ENCODE peak calls at places on chromosomes 5 and 9, in seven cellular contexts. One of them, this sample, is unnamed.
A peak's percentile ranks its signal among the peaks of the same experiment; 100 is the strongest.

GRCh38 chr5:72178910-72179815 is 71.9 kb downstream of the MAP1B start:
- DNase-seq in H54: peak; percentile 87
- DNase-seq in ovary: peak; percentile 80
- DNase-seq in breast epithelium: peak; percentile 70
- DNase-seq in HCT116: peak; percentile 28
- DNase-seq in HepG2: no peak
- DNase-seq in IMR-90: peak; percentile 91
- DNase-seq in this sample: no peak

GRCh38 chr5:66742083-66742895 is 146.1 kb downstream of the MAST4 start:
- DNase-seq in HCT116: peak; percentile 21
- DNase-seq in breast epithelium: no peak
- DNase-seq in IMR-90: no peak
- DNase-seq in H54: no peak
- DNase-seq in HepG2: peak; percentile 33
- DNase-seq in ovary: peak; percentile 61
- DNase-seq in this sample: no peak

GRCh38 chr9:4666042-4666699 is at the start of gene SPATA6L:
- DNase-seq in H54: peak; percentile 38
- DNase-seq in HepG2: peak; percentile 11
- DNase-seq in breast epithelium: peak; percentile 77
- DNase-seq in ovary: peak; percentile 81
- DNase-seq in IMR-90: peak; percentile 45
- DNase-seq in HCT116: no peak
- DNase-seq in this sample: no peak

GRCh38 chr9:18362901-18363685 is 110.9 kb upstream of the ADAMTSL1 start:
- DNase-seq in HCT116: no peak
- DNase-seq in H54: no peak
- DNase-seq in HepG2: no peak
- DNase-seq in ovary: no peak
- DNase-seq in breast epithelium: no peak
- DNase-seq in IMR-90: peak; percentile 74
- DNase-seq in this sample: peak; percentile 2

GRCh38 chr5:111478898-111479297 is 33.4 kb downstream of the STARD4 start:
- DNase-seq in breast epithelium: no peak
- DNase-seq in H54: no peak
- DNase-seq in HepG2: no peak
- DNase-seq in IMR-90: no peak
- DNase-seq in ovary: no peak
- DNase-seq in HCT116: no peak
- DNase-seq in this sample: no peak

GRCh38 chr5:73859696-73860095 is 233.7 kb downstream of the ARHGEF28 start:
- DNase-seq in ovary: no peak
- DNase-seq in breast epithelium: no peak
- DNase-seq in HepG2: no peak
- DNase-seq in H54: no peak
- DNase-seq in HCT116: no peak
- DNase-seq in IMR-90: no peak
- DNase-seq in this sample: no peak

GRCh38 chr5:14202462-14202861 is 59.3 kb downstream of the TRIO start:
- DNase-seq in ovary: no peak
- DNase-seq in HCT116: no peak
- DNase-seq in IMR-90: no peak
- DNase-seq in H54: no peak
- DNase-seq in HepG2: no peak
- DNase-seq in breast epithelium: no peak
- DNase-seq in this sample: no peak

GRCh38 chr9:81492710-81493447 is 196.5 kb downstream of the TLE1 start:
- DNase-seq in IMR-90: peak; percentile 100
- DNase-seq in breast epithelium: no peak
- DNase-seq in ovary: no peak
- DNase-seq in HCT116: no peak
- DNase-seq in HepG2: peak; percentile 8
- DNase-seq in H54: peak; percentile 72
- DNase-seq in this sample: no peak

GRCh38 chr5:71882826-71883744 is 164.0 kb downstream of the CARTPT start:
- DNase-seq in ovary: no peak
- DNase-seq in IMR-90: peak; percentile 28
- DNase-seq in breast epithelium: no peak
- DNase-seq in HepG2: no peak
- DNase-seq in H54: peak; percentile 19
- DNase-seq in HCT116: no peak
- DNase-seq in this sample: no peak

GRCh38 chr5:67576112-67576511 is 379.5 kb upstream of the CD180 start:
- DNase-seq in breast epithelium: no peak
- DNase-seq in H54: no peak
- DNase-seq in IMR-90: no peak
- DNase-seq in HCT116: no peak
- DNase-seq in ovary: no peak
- DNase-seq in HepG2: no peak
- DNase-seq in this sample: no peak

GRCh38 chr9:18726546-18726945 is 252.6 kb downstream of the ADAMTSL1 start:
- DNase-seq in H54: no peak
- DNase-seq in HCT116: no peak
- DNase-seq in breast epithelium: no peak
- DNase-seq in IMR-90: peak; percentile 64
- DNase-seq in HepG2: no peak
- DNase-seq in ovary: no peak
- DNase-seq in this sample: no peak

GRCh38 chr5:171494452-171495121 is 75.1 kb downstream of the FGF18 start:
- DNase-seq in HCT116: peak; percentile 52
- DNase-seq in IMR-90: peak; percentile 59
- DNase-seq in H54: peak; percentile 68
- DNase-seq in breast epithelium: no peak
- DNase-seq in HepG2: peak; percentile 28
- DNase-seq in ovary: peak; percentile 84
- DNase-seq in this sample: no peak

GRCh38 chr5:171495122-171495700 is 75.8 kb downstream of the FGF18 start:
- DNase-seq in H54: peak; percentile 52
- DNase-seq in ovary: no peak
- DNase-seq in HCT116: peak; percentile 28
- DNase-seq in breast epithelium: no peak
- DNase-seq in IMR-90: no peak
- DNase-seq in HepG2: no peak
- DNase-seq in this sample: no peak

GRCh38 chr5:171493646-171494393 is 74.4 kb downstream of the FGF18 start:
- DNase-seq in breast epithelium: no peak
- DNase-seq in IMR-90: no peak
- DNase-seq in HCT116: no peak
- DNase-seq in ovary: no peak
- DNase-seq in HepG2: no peak
- DNase-seq in H54: no peak
- DNase-seq in this sample: no peak

GRCh38 chr5:171496431-171496830 is 77.0 kb downstream of the FGF18 start:
- DNase-seq in HepG2: no peak
- DNase-seq in H54: no peak
- DNase-seq in breast epithelium: no peak
- DNase-seq in IMR-90: no peak
- DNase-seq in HCT116: no peak
- DNase-seq in ovary: no peak
- DNase-seq in this sample: no peak

DNA sequence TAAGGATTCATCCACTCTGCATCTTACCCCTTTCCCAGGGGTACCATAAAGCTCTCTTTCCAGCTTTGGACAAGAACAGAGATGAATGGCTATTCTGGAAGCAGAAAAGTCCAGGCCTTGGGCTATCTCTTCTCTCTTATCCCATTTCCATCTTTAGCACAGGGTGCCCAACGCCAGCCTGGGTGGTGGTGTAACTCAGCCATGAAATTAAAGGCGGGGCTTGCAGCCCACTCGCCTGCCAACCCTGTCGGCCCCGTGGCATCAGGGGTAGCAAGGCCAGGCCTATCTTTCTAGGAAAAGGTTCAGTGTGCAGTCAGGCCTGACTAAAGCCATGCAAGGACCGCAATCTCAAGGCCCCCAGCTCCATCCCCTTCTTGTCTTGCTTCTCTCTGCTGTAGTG is 78.7 kb downstream of the FGF18 start:
- DNase-seq in IMR-90: no peak
- DNase-seq in breast epithelium: no peak
- DNase-seq in HepG2: no peak
- DNase-seq in H54: no peak
- DNase-seq in HCT116: no peak
- DNase-seq in ovary: no peak
- DNase-seq in this sample: no peak
- TF ChIP-seq POLR2A in IMR-90: no peak
- TF ChIP-seq POLR2A in breast epithelium: no peak
- TF ChIP-seq POLR2A in HepG2: no peak
- TF ChIP-seq POLR2A in H54: no peak
- TF ChIP-seq POLR2A in HCT116: no peak
- TF ChIP-seq POLR2A in ovary: no peak
- TF ChIP-seq POLR2A in this sample: no peak

GRCh38 chr5:131382407-131383395 is 118.8 kb downstream of the CDC42SE2 start:
- DNase-seq in HCT116: peak; percentile 50
- DNase-seq in ovary: no peak
- DNase-seq in breast epithelium: no peak
- DNase-seq in H54: peak; percentile 27
- DNase-seq in HepG2: peak; percentile 66
- DNase-seq in IMR-90: peak; percentile 58
- DNase-seq in this sample: no peak
- TF ChIP-seq POLR2A in HCT116: no peak
- TF ChIP-seq POLR2A in ovary: no peak
- TF ChIP-seq POLR2A in breast epithelium: no peak
- TF ChIP-seq POLR2A in H54: no peak
- TF ChIP-seq POLR2A in HepG2: no peak
- TF ChIP-seq POLR2A in IMR-90: no peak
- TF ChIP-seq POLR2A in this sample: no peak

GRCh38 chr9:124270504-124271335 is 13.0 kb downstream of the NEK6 start:
- DNase-seq in HCT116: no peak
- DNase-seq in H54: no peak
- DNase-seq in ovary: no peak
- DNase-seq in IMR-90: no peak
- DNase-seq in HepG2: no peak
- DNase-seq in breast epithelium: no peak
- DNase-seq in this sample: no peak

GRCh38 chr9:124272979-124273378 is 15.2 kb downstream of the NEK6 start:
- DNase-seq in HepG2: no peak
- DNase-seq in H54: no peak
- DNase-seq in ovary: no peak
- DNase-seq in breast epithelium: no peak
- DNase-seq in HCT116: no peak
- DNase-seq in IMR-90: no peak
- DNase-seq in this sample: no peak

GRCh38 chr9:124272118-124272517 is 14.4 kb downstream of the NEK6 start:
- DNase-seq in IMR-90: no peak
- DNase-seq in ovary: no peak
- DNase-seq in H54: no peak
- DNase-seq in HCT116: no peak
- DNase-seq in breast epithelium: no peak
- DNase-seq in HepG2: no peak
- DNase-seq in this sample: no peak

GRCh38 chr9:124273428-124274153 is 15.8 kb downstream of the NEK6 start:
- DNase-seq in breast epithelium: no peak
- DNase-seq in H54: no peak
- DNase-seq in HCT116: no peak
- DNase-seq in IMR-90: no peak
- DNase-seq in HepG2: no peak
- DNase-seq in ovary: no peak
- DNase-seq in this sample: no peak

DNA sequence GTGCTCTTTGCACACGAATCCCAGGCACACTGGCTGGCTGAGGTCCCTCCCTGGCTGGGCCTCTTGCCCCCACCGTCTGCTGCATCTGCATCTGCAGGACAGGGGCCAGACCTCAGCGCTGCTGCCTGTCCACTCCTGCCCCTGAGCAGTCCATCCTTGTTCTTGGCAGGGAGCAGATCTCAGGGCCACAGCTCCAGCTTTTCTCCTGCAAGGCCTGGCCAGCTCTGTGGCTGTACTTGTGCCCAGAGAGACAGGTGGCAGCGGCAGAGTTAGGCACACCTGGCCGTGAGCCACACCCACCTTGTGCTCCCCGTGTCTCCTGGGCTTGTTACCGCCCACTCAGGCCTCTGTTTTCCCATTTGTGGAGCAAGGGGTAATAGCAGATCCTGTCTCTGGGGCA is 13.9 kb downstream of the NEK6 start:
- DNase-seq in IMR-90: no peak
- DNase-seq in H54: no peak
- DNase-seq in HepG2: no peak
- DNase-seq in breast epithelium: no peak
- DNase-seq in HCT116: no peak
- DNase-seq in ovary: no peak
- DNase-seq in this sample: no peak
- TF ChIP-seq POLR2A in IMR-90: no peak
- TF ChIP-seq POLR2A in H54: no peak
- TF ChIP-seq POLR2A in HepG2: no peak
- TF ChIP-seq POLR2A in breast epithelium: no peak
- TF ChIP-seq POLR2A in HCT116: no peak
- TF ChIP-seq POLR2A in ovary: no peak
- TF ChIP-seq POLR2A in this sample: no peak

GRCh38 chr9:113409883-113410206 is 630 bp downstream of the POLE3 start:
- DNase-seq in HCT116: no peak
- DNase-seq in breast epithelium: no peak
- DNase-seq in HepG2: no peak
- DNase-seq in H54: no peak
- DNase-seq in ovary: no peak
- DNase-seq in IMR-90: no peak
- DNase-seq in this sample: no peak

GRCh38 chr9:113416149-113416726 is 5.7 kb downstream of the C9orf43 start:
- DNase-seq in H54: no peak
- DNase-seq in breast epithelium: no peak
- DNase-seq in HepG2: no peak
- DNase-seq in IMR-90: no peak
- DNase-seq in HCT116: no peak
- DNase-seq in ovary: no peak
- DNase-seq in this sample: peak; percentile 39

GRCh38 chr9:113409481-113409880 is 994 bp downstream of the POLE3 start:
- DNase-seq in H54: no peak
- DNase-seq in ovary: no peak
- DNase-seq in breast epithelium: no peak
- DNase-seq in IMR-90: no peak
- DNase-seq in HepG2: no peak
- DNase-seq in HCT116: no peak
- DNase-seq in this sample: no peak

DNA sequence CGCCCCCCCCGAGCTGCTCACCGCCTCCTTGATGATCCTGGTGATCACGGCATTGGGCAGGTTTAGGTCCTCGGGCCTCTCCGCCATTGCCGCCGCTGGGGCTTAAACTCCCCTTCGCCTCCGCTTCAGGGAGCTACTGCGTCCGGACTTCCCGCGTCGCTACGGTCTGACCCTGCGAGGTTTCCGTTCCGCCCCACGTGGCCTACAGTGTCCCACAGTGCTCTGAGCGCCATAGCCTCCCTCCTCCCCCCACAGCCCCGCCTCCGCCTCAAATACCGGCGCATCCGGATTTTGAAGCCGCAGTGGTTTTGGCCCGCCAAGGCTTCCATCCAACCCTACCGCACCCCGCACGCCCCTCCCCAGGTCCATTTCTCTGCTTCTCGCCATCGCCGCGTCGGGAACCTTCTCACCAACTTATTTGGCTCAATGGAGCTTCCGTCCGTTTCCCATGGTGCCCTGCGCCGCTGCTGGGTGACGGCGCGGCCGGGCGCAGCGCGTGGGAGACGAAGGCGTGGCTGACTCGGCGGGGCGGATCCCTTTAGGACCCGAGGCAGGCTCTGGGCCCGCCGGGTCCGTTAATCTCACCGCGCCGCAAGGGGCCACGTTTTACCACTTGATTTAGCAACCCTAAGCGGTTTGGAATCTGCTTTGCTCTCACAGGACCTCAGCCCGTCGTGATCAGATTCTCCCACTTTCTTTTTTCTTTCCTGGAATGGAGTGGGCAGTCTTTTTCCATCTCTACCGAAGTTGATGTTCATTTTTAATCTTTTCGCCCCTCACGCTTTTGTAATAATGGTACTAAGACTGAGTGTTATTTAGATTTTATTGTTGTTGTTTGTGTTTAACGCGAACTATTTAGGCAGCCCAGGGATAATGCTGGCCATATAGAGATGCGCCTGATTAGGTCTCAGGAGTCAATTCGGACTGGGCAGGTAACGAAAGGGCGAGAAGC is at the start of the genes C9orf43 and POLE3:
- DNase-seq in ovary: peak; percentile 98
- DNase-seq in H54: peak; percentile 84
- DNase-seq in breast epithelium: peak; percentile 91
- DNase-seq in IMR-90: peak; percentile 94
- DNase-seq in HepG2: peak; percentile 91
- DNase-seq in HCT116: peak; percentile 92
- DNase-seq in this sample: peak; percentile 82
- TF ChIP-seq POLR2A in ovary: peak; percentile 76
- TF ChIP-seq POLR2A in H54: peak; percentile 55
- TF ChIP-seq POLR2A in breast epithelium: peak; percentile 45
- TF ChIP-seq POLR2A in IMR-90: peak; percentile 80
- TF ChIP-seq POLR2A in HepG2: peak; percentile 81
- TF ChIP-seq POLR2A in HCT116: peak; percentile 88
- TF ChIP-seq POLR2A in this sample: peak; percentile 91

This sample was measured in GM12891.